ENCODE peak calls at places on chromosomes 13 and 19, in eight cellular contexts. X is A172; S is NCI-H774; B is GM18507; O is CD8-positive, alpha-beta T cell; G is RWPE2; R is AG08396; Q is iPS-NIHi11. I is an unnamed sample.

GRCh38 chr19:18419195-18419698 is at the start of gene SSBP4:
- DNase-seq in S (peak; percentile 71), Q (peak; percentile 92), G (peak; percentile 57), B (peak; percentile 78), O (peak; percentile 43), R (peak; percentile 98), X (peak; percentile 55), I (peak; percentile 73)

GRCh38 chr13:86909318-86909717 is 761.9 kb upstream of the SLITRK5 start:
- DNase-seq in G (no peak), X (no peak), R (no peak), Q (no peak), B (no peak), S (no peak), O (no peak), I (no peak)

GRCh38 chr13:80361883-80362327 is 21.0 kb upstream of the SPRY2 start:
- DNase-seq in Q (peak; percentile 30), O (no peak), G (no peak), B (no peak), X (no peak), R (no peak), S (no peak), I (peak; percentile 16)

GRCh38 chr19:47035127-47035494 is 13.3 kb downstream of the TMEM160 start:
- DNase-seq in O (no peak), Q (peak; percentile 64), S (no peak), R (no peak), G (no peak), B (no peak), X (no peak), I (peak; percentile 23)

GRCh38 chr13:33229446-33230177 is 55.9 kb downstream of the STARD13 start:
- DNase-seq in O (no peak), B (no peak), R (no peak), Q (no peak), G (no peak), X (no peak), S (no peak), I (no peak)

GRCh38 chr19:41226053-41226873 is 7.2 kb downstream of the AXL start:
- DNase-seq in Q (peak; percentile 81), O (peak; percentile 13), B (no peak), G (peak; percentile 94), R (peak; percentile 92), X (no peak), S (no peak), I (no peak)

GRCh38 chr13:102610296-102610895 is 13.6 kb downstream of the TPP2 start:
- DNase-seq in Q (no peak), G (no peak), O (no peak), R (no peak), X (no peak), B (no peak), S (no peak), I (no peak)

GRCh38 chr19:46546194-46546896 is 50.7 kb upstream of the PNMA8B start:
- DNase-seq in S (peak; percentile 24), X (peak; percentile 19), G (no peak), B (no peak), Q (peak; percentile 76), O (no peak), R (peak; percentile 21), I (no peak)

GRCh38 chr19:40576585-40577451 is at the start of gene SHKBP1:
- DNase-seq in R (peak; percentile 99), O (peak; percentile 84), Q (peak; percentile 97), G (peak; percentile 88), S (peak; percentile 88), B (peak; percentile 98), X (peak; percentile 95), I (peak; percentile 95)

GRCh38 chr13:98746968-98747367 is 5.5 kb downstream of the SLC15A1 start:
- DNase-seq in R (no peak), O (no peak), X (no peak), B (no peak), G (no peak), S (no peak), Q (no peak), I (no peak)

GRCh38 chr19:35545855-35546381 is 492 bp downstream of the TMEM147 start:
- DNase-seq in S (no peak), Q (peak; percentile 70), G (no peak), R (peak; percentile 68), X (peak; percentile 11), O (no peak), B (peak; percentile 70), I (no peak)

GRCh38 chr19:33064778-33065550 is at the start of gene RHPN2:
- DNase-seq in X (peak; percentile 61), B (peak; percentile 72), O (no peak), Q (peak; percentile 95), S (peak; percentile 45), R (peak; percentile 95), G (peak; percentile 68), I (no peak)

GRCh38 chr19:56137405-56137804 is 3.7 kb upstream of the ZNF444 start:
- DNase-seq in Q (no peak), X (no peak), S (no peak), R (no peak), B (no peak), O (no peak), G (no peak), I (no peak)

GRCh38 chr13:106917024-106917491 is 349.1 kb upstream of the ARGLU1 start:
- DNase-seq in G (no peak), O (no peak), S (no peak), R (peak; percentile 12), B (no peak), X (no peak), Q (peak; percentile 31), I (no peak)

GRCh38 chr13:20360041-20360491 is 127.9 kb upstream of the GJB6 start:
- DNase-seq in S (no peak), G (no peak), X (peak; percentile 16), B (no peak), R (no peak), O (no peak), Q (no peak), I (no peak)

I was measured in SHP77.